ENCODE peak calls at places on chromosome 11, in six cellular contexts. One of them, this sample, is unnamed.

GRCh38 chr11:121887564-121887963 is 228.5 kb downstream of the BLID start:
- DNase-seq in cardiac muscle cell: no peak
- DNase-seq in HepG2: no peak
- DNase-seq in tibial nerve: no peak
- DNase-seq in GM23248: no peak
- DNase-seq in PC-3: no peak
- DNase-seq in this sample: no peak

GRCh38 chr11:72326151-72326842 is 82.3 kb upstream of the PHOX2A start:
- DNase-seq in cardiac muscle cell: peak; percentile 34
- DNase-seq in HepG2: no peak
- DNase-seq in GM23248: peak; percentile 85
- DNase-seq in tibial nerve: no peak
- DNase-seq in PC-3: peak; percentile 36
- DNase-seq in this sample: no peak

GRCh38 chr11:10298342-10298741 is 4.3 kb upstream of the SBF2 start:
- DNase-seq in HepG2: peak; percentile 42
- DNase-seq in tibial nerve: no peak
- DNase-seq in PC-3: peak; percentile 84
- DNase-seq in GM23248: peak; percentile 79
- DNase-seq in cardiac muscle cell: peak; percentile 80
- DNase-seq in this sample: no peak

GRCh38 chr11:61567286-61568061 is 13.4 kb downstream of the SYT7 start:
- DNase-seq in GM23248: peak; percentile 85
- DNase-seq in tibial nerve: peak; percentile 53
- DNase-seq in HepG2: peak; percentile 77
- DNase-seq in PC-3: peak; percentile 81
- DNase-seq in cardiac muscle cell: peak; percentile 89
- DNase-seq in this sample: peak; percentile 88

GRCh38 chr11:23310276-23310675 is 450.0 kb upstream of the CCDC179 start:
- DNase-seq in HepG2: no peak
- DNase-seq in cardiac muscle cell: peak; percentile 39
- DNase-seq in GM23248: peak; percentile 21
- DNase-seq in tibial nerve: no peak
- DNase-seq in PC-3: peak; percentile 22
- DNase-seq in this sample: no peak

GRCh38 chr11:76736773-76737495 is 46.2 kb upstream of the TSKU start:
- DNase-seq in PC-3: no peak
- DNase-seq in HepG2: no peak
- DNase-seq in cardiac muscle cell: no peak
- DNase-seq in tibial nerve: no peak
- DNase-seq in GM23248: no peak
- DNase-seq in this sample: no peak

GRCh38 chr11:35305670-35306382 is 113.5 kb downstream of the SLC1A2 start:
- DNase-seq in GM23248: peak; percentile 50
- DNase-seq in tibial nerve: no peak
- DNase-seq in HepG2: peak; percentile 12
- DNase-seq in cardiac muscle cell: peak; percentile 74
- DNase-seq in PC-3: peak; percentile 55
- DNase-seq in this sample: no peak

GRCh38 chr11:3195251-3196160 is 23.1 kb downstream of the MRGPRG start:
- DNase-seq in PC-3: no peak
- DNase-seq in HepG2: peak; percentile 20
- DNase-seq in cardiac muscle cell: peak; percentile 42
- DNase-seq in GM23248: peak; percentile 31
- DNase-seq in tibial nerve: no peak
- DNase-seq in this sample: no peak

GRCh38 chr11:2782769-2783168 is 83.0 kb upstream of the KCNQ1OT1 start:
- DNase-seq in PC-3: no peak
- DNase-seq in tibial nerve: no peak
- DNase-seq in GM23248: no peak
- DNase-seq in cardiac muscle cell: no peak
- DNase-seq in HepG2: no peak
- DNase-seq in this sample: no peak

GRCh38 chr11:46710821-46711269 is 8.2 kb upstream of the F2 start:
- DNase-seq in GM23248: peak; percentile 98
- DNase-seq in tibial nerve: peak; percentile 17
- DNase-seq in PC-3: peak; percentile 43
- DNase-seq in HepG2: no peak
- DNase-seq in cardiac muscle cell: peak; percentile 93
- DNase-seq in this sample: no peak

GRCh38 chr11:124179311-124179710 is 3.8 kb upstream of the OR10D3 start:
- DNase-seq in tibial nerve: no peak
- DNase-seq in HepG2: no peak
- DNase-seq in cardiac muscle cell: no peak
- DNase-seq in PC-3: no peak
- DNase-seq in GM23248: no peak
- DNase-seq in this sample: no peak

GRCh38 chr11:58788355-58789023 is 56.0 kb downstream of the GLYATL2 start:
- DNase-seq in GM23248: peak; percentile 78
- DNase-seq in PC-3: peak; percentile 91
- DNase-seq in tibial nerve: no peak
- DNase-seq in HepG2: peak; percentile 67
- DNase-seq in cardiac muscle cell: peak; percentile 62
- DNase-seq in this sample: no peak

GRCh38 chr11:119144825-119145476 is 3.9 kb upstream of the ABCG4 start:
- DNase-seq in GM23248: peak; percentile 81
- DNase-seq in HepG2: peak; percentile 77
- DNase-seq in PC-3: peak; percentile 83
- DNase-seq in tibial nerve: peak; percentile 23
- DNase-seq in cardiac muscle cell: peak; percentile 79
- DNase-seq in this sample: no peak

GRCh38 chr11:104410336-104410735 is 246.4 kb upstream of the PDGFD start:
- DNase-seq in HepG2: no peak
- DNase-seq in GM23248: no peak
- DNase-seq in PC-3: no peak
- DNase-seq in cardiac muscle cell: peak; percentile 24
- DNase-seq in tibial nerve: no peak
- DNase-seq in this sample: no peak

GRCh38 chr11:70532728-70533127 is 134.4 kb downstream of the CTTN start:
- DNase-seq in cardiac muscle cell: no peak
- DNase-seq in GM23248: peak; percentile 31
- DNase-seq in HepG2: no peak
- DNase-seq in tibial nerve: no peak
- DNase-seq in PC-3: no peak
- DNase-seq in this sample: no peak

GRCh38 chr11:2780850-2781412 is 81.1 kb upstream of the KCNQ1OT1 start:
- DNase-seq in tibial nerve: peak; percentile 2
- DNase-seq in PC-3: no peak
- DNase-seq in GM23248: no peak
- DNase-seq in HepG2: no peak
- DNase-seq in cardiac muscle cell: no peak
- DNase-seq in this sample: no peak

GRCh38 chr11:70490208-70490607 is 91.9 kb downstream of the CTTN start:
- DNase-seq in cardiac muscle cell: no peak
- DNase-seq in tibial nerve: no peak
- DNase-seq in PC-3: no peak
- DNase-seq in HepG2: no peak
- DNase-seq in GM23248: no peak
- DNase-seq in this sample: peak; percentile 47

GRCh38 chr11:5004429-5005274 is 10.0 kb downstream of the OR51L1 start:
- DNase-seq in HepG2: peak; percentile 36
- DNase-seq in cardiac muscle cell: peak; percentile 74
- DNase-seq in PC-3: peak; percentile 65
- DNase-seq in tibial nerve: no peak
- DNase-seq in GM23248: peak; percentile 75
- DNase-seq in this sample: no peak

DNA sequence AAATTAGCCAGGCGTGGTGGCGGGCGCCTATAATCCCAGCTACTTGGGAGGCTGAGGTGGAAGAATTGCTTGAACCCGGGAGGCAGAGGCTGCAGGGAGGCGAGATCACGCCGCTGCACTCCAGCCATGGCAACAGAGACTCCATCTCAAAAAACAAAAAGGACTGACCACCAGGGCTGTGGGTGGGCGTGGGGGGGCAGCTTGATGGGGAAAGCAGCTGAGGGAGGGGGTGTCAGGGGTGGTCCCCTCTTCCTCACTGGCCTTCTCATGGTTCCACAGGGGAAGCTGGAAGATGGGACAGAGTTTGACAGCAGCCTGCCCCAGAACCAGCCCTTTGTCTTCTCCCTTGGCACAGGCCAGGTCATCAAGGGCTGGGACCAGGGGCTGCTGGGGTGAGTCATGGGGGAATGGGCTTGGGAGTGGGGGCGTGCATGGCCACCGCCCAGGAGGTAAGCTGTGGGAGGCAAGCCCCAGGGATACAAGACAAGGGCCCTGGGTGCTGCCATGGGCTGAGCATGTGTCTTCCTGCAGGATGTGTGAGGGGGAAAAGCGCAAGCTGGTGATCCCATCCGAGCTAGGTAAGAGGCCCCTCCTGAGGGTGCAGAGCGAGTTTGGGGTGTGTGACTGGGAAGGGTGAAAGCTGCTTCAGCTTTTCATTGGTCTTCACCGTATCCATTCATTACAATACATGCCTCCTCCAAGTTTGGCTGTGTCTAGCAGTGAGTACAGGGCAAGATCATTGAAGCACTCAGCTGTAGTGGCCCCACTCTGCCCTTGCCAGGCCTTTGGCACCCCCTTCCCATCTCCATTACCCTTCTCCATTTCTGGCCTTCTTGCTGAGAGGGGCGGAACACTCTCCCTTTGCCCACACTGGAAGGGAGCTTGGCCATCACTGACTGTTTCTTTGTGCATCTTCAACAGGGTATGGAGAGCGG is 2.3 kb downstream of the FKBP2 start:
- DNase-seq in cardiac muscle cell: no peak
- DNase-seq in HepG2: no peak
- DNase-seq in PC-3: no peak
- DNase-seq in tibial nerve: no peak
- DNase-seq in GM23248: no peak
- DNase-seq in this sample: no peak
- H3K4me3 ChIP-seq in cardiac muscle cell: no peak overlapping the region
- H3K4me3 ChIP-seq in HepG2: no peak overlapping the region
- H3K4me3 ChIP-seq in PC-3: peak overlapping the region; percentile 87
- H3K4me3 ChIP-seq in tibial nerve: peak overlapping the region; percentile 85
- H3K4me3 ChIP-seq in GM23248: peak overlapping the region; percentile 75
- H3K4me3 ChIP-seq in this sample: no peak overlapping the region

DNA sequence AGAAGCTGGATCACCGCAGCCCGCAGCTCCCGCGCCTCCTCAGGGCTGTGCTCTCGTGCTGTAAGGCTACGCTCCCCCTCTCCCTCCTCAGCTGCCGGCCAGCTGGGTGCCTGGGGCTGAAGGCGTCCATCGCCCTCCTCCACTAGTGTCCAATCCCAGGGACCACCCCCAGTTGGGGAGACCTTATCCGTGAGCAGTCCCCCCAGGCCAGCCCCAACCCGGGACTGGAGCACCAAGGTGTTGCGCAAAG is 1.2 kb downstream of the AP5B1 start:
- DNase-seq in cardiac muscle cell: no peak
- DNase-seq in GM23248: no peak
- DNase-seq in HepG2: no peak
- DNase-seq in tibial nerve: no peak
- DNase-seq in PC-3: no peak
- DNase-seq in this sample: no peak
- H3K27ac ChIP-seq in cardiac muscle cell: no peak overlapping the region
- H3K27ac ChIP-seq in GM23248: no peak overlapping the region
- H3K27ac ChIP-seq in HepG2: no peak overlapping the region
- H3K27ac ChIP-seq in tibial nerve: peak overlapping the region; percentile 77
- H3K27ac ChIP-seq in PC-3: no peak overlapping the region
- H3K27ac ChIP-seq in this sample: peak overlapping the region; percentile 79

GRCh38 chr11:105611837-105612480 is 2.1 kb downstream of the GRIA4 start:
- DNase-seq in cardiac muscle cell: no peak
- DNase-seq in tibial nerve: no peak
- DNase-seq in PC-3: no peak
- DNase-seq in GM23248: no peak
- DNase-seq in HepG2: no peak
- DNase-seq in this sample: no peak

GRCh38 chr11:105613183-105613582 is 3.3 kb downstream of the GRIA4 start:
- DNase-seq in cardiac muscle cell: no peak
- DNase-seq in HepG2: no peak
- DNase-seq in GM23248: no peak
- DNase-seq in tibial nerve: no peak
- DNase-seq in PC-3: no peak
- DNase-seq in this sample: no peak

GRCh38 chr11:105611414-105611813 is 1.5 kb downstream of the GRIA4 start:
- DNase-seq in PC-3: no peak
- DNase-seq in tibial nerve: no peak
- DNase-seq in GM23248: peak; percentile 3
- DNase-seq in HepG2: no peak
- DNase-seq in cardiac muscle cell: no peak
- DNase-seq in this sample: no peak

GRCh38 chr11:105610796-105611361 is 1.0 kb downstream of the GRIA4 start:
- DNase-seq in cardiac muscle cell: no peak
- DNase-seq in HepG2: no peak
- DNase-seq in tibial nerve: no peak
- DNase-seq in GM23248: no peak
- DNase-seq in PC-3: no peak
- DNase-seq in this sample: no peak

GRCh38 chr11:105612766-105613165 is 2.9 kb downstream of the GRIA4 start:
- DNase-seq in cardiac muscle cell: no peak
- DNase-seq in PC-3: no peak
- DNase-seq in GM23248: no peak
- DNase-seq in tibial nerve: no peak
- DNase-seq in HepG2: no peak
- DNase-seq in this sample: no peak
- H3K4me3 ChIP-seq in cardiac muscle cell: peak overlapping the region; percentile 71
- H3K4me3 ChIP-seq in PC-3: no peak overlapping the region
- H3K4me3 ChIP-seq in GM23248: no peak overlapping the region
- H3K4me3 ChIP-seq in tibial nerve: no peak overlapping the region
- H3K4me3 ChIP-seq in HepG2: no peak overlapping the region
- H3K4me3 ChIP-seq in this sample: no peak overlapping the region

DNA sequence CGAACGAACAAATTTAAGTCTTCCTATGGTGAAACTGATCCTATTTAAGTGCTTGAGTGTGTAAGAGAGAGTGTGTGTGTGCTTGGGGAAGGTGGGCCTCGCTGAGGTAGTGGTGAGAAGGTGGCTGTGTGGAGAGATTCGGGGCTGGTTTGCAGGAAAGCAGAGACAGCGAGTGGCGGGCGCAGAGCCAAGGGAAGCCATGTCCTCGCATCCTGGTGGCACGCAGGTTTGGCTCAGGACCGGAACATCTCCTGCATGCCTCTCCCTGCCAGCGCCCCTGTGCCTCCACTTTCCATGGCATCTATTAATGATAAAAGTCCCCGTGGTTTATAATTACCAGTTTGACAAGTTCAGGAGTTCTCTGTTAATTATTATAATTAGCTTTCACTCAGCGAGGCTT is 383.1 kb upstream of the CADM1 start:
- DNase-seq in HepG2: no peak
- DNase-seq in PC-3: no peak
- DNase-seq in cardiac muscle cell: no peak
- DNase-seq in tibial nerve: no peak
- DNase-seq in GM23248: no peak
- DNase-seq in this sample: no peak
- H3K27ac ChIP-seq in HepG2: no peak overlapping the region
- H3K27ac ChIP-seq in PC-3: no peak overlapping the region
- H3K27ac ChIP-seq in cardiac muscle cell: no peak overlapping the region
- H3K27ac ChIP-seq in tibial nerve: no peak overlapping the region
- H3K27ac ChIP-seq in GM23248: no peak overlapping the region
- H3K27ac ChIP-seq in this sample: no peak overlapping the region